ENCODE peak calls at places on chromosomes 6 and 20, in four cellular contexts. Y, N, P and D are unnamed samples.

GRCh38 chr6:45822269-45822812 is 193.3 kb downstream of the CLIC5 start:
- DNase-seq in Y (no peak), P (no peak), N (no peak), D (no peak)

GRCh38 chr6:148457137-148457842 is 114.7 kb downstream of the SASH1 start:
- DNase-seq in Y (no peak), P (no peak), N (no peak), D (no peak)

GRCh38 chr20:5730131-5730530 is 20.1 kb upstream of the SHLD1 start:
- DNase-seq in P (no peak), N (no peak), Y (no peak), D (no peak)

GRCh38 chr6:21942910-21943309 is 349.4 kb downstream of the SOX4 start:
- DNase-seq in P (no peak), N (no peak), Y (no peak), D (no peak)

GRCh38 chr20:56574531-56575142 is 41.6 kb downstream of the FAM209B start:
- DNase-seq in Y (no peak), P (no peak), N (peak), D (no peak)

GRCh38 chr6:13453771-13454251 is 33.6 kb downstream of the GFOD1 start:
- DNase-seq in Y (no peak), N (no peak), P (peak), D (no peak)

GRCh38 chr6:43817192-43817591 is 47.2 kb downstream of the VEGFA start:
- DNase-seq in N (peak), P (no peak), Y (peak), D (peak)

GRCh38 chr20:18783385-18783959 is 30.1 kb upstream of the SCP2D1 start:
- DNase-seq in N (no peak), Y (no peak), P (no peak), D (no peak)

GRCh38 chr20:61966492-61967244 is 99.0 kb downstream of the TAF4 start:
- DNase-seq in N (no peak), Y (peak), P (no peak), D (peak)

GRCh38 chr20:4684837-4685413 is 36.8 kb upstream of the PRND start:
- DNase-seq in P (no peak), N (no peak), Y (no peak), D (peak)

GRCh38 chr20:38724603-38725457 is 544 bp downstream of the SLC32A1 start:
- DNase-seq in P (no peak), N (peak), Y (peak), D (no peak)
- TF ChIP-seq EZH2 in P (no peak), N (no peak), Y (peak), D (no peak)

DNA sequence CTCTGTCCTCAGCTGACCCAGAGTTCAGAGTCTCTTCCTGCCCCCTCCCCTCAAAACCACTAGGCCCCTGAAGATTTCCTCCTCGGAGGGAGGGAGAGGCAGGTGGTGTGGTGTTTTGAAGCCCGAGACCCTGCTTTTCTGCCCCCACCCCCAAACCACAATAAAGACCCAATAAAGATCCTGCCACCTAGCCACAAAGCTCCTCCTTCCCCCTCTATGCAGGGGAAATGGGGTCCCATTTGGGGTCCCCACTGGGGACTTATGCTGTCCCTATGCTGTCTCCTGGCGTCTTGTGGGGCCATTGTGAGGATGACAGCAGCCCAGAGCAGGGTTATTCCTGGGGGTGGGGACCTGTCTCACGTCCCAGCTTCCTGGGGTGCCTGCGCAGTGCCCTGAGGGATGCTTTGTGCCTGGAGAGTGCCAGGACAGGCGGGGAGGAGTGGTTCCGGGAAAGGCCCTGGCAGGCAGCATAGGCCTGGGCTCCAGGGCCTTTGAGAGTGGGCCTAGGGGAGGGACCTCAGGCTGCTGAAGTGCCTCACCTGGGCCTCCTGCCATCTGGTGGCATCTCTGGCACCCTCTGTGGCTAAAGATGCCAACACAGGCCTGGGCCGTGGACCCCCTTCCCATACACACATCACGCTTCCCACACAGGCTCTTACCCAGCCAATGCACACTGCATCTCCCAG is 8.0 kb upstream of the ARMC12 start:
- DNase-seq in P (no peak), Y (no peak), N (no peak), D (no peak)
- TF ChIP-seq TAF1 in P (no peak), Y (no peak), N (no peak), D (peak)

GRCh38 chr6:149990109-149990671 is 26.4 kb downstream of the ULBP1 start:
- DNase-seq in P (no peak), N (no peak), Y (peak), D (no peak)
- TF ChIP-seq EZH2 in P (no peak), N (no peak), Y (peak), D (peak)

DNA sequence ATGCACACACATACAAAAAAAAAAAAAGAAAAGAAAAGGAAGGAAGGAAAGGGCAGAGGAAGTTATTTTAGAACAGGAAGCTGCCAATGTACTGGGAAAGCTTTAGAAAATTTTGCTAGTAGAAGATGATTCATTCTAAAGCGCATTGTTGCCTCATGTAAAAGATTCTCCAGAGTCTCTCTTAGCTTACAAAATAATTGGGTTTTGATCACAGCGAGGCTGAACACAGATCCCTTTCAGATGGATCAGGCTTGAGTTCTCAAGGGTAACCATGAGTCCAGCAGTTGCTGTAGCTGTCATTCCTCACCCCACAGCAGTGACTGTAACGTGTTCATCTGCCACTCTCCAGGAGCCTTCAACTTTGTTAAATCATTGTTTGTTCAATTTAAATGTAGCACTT is 81.9 kb downstream of the PHACTR2 start:
- DNase-seq in P (no peak), Y (no peak), N (no peak), D (no peak)
- TF ChIP-seq TAF1 in P (no peak), Y (no peak), N (no peak), D (no peak)

GRCh38 chr20:38153011-38153329 is 12.1 kb downstream of the TGM2 start:
- DNase-seq in P (no peak), N (no peak), Y (no peak), D (no peak)
- TF ChIP-seq EZH2 in P (no peak), N (no peak), Y (no peak), D (no peak)